ENCODE peak calls at places on chromosomes 5 and 9, in six cellular contexts. U is IMR-90, A is H9, L is H1, C is mesenchymal stem cell, T is trophoblast cell. O is an unnamed sample.

GRCh38 chr5:72363146-72363802 is 43.1 kb downstream of the PTCD2 start:
- DNase-seq in U (peak; percentile 87), A (peak; percentile 47), L (no peak), C (peak; percentile 64), T (no peak), O (no peak)

GRCh38 chr5:146722361-146722779 is 156.2 kb downstream of the PPP2R2B start:
- DNase-seq in U (peak; percentile 16), A (no peak), L (no peak), C (peak; percentile 11), T (peak; percentile 51), O (no peak)

GRCh38 chr9:131758972-131759647 is 19.2 kb upstream of the RAPGEF1 start:
- DNase-seq in U (peak; percentile 25), A (no peak), L (no peak), C (peak; percentile 24), T (no peak), O (no peak)

GRCh38 chr9:120876842-120877240 is at the start of gene PHF19:
- DNase-seq in U (no peak), A (no peak), L (no peak), C (peak; percentile 48), T (no peak), O (no peak)

GRCh38 chr5:14326035-14326909 is 183.1 kb downstream of the TRIO start:
- DNase-seq in U (no peak), A (no peak), L (no peak), C (no peak), T (peak; percentile 55), O (no peak)

GRCh38 chr9:108746864-108747263 is 108.9 kb downstream of the ACTL7B start:
- DNase-seq in U (no peak), A (no peak), L (no peak), C (no peak), T (no peak), O (no peak)

GRCh38 chr5:147619281-147619680 is 109.4 kb upstream of the DPYSL3 start:
- DNase-seq in U (no peak), A (no peak), L (no peak), C (no peak), T (no peak), O (no peak)

GRCh38 chr5:167652690-167653089 is 638.8 kb upstream of the WWC1 start:
- DNase-seq in U (peak; percentile 42), A (no peak), L (no peak), C (no peak), T (no peak), O (no peak)

GRCh38 chr9:126561582-126561981 is 52.1 kb upstream of the LMX1B start:
- DNase-seq in U (no peak), A (no peak), L (no peak), C (no peak), T (no peak), O (no peak)

GRCh38 chr5:131640043-131640856 is 5.2 kb upstream of the RAPGEF6 start:
- DNase-seq in U (peak; percentile 62), A (no peak), L (no peak), C (no peak), T (no peak), O (no peak)

GRCh38 chr9:111298831-111299603 is 31.0 kb downstream of the OR2K2 start:
- DNase-seq in U (peak; percentile 81), A (no peak), L (no peak), C (peak; percentile 78), T (no peak), O (peak; percentile 36)

GRCh38 chr5:146409081-146409671 is 38.0 kb upstream of the TCERG1 start:
- DNase-seq in U (peak; percentile 26), A (no peak), L (no peak), C (no peak), T (no peak), O (peak; percentile 9)

GRCh38 chr5:19660679-19661078 is 327.3 kb downstream of the CDH18 start:
- DNase-seq in U (no peak), A (no peak), L (no peak), C (no peak), T (no peak), O (no peak)

GRCh38 chr5:66356011-66356565 is 212.0 kb downstream of the SREK1 start:
- DNase-seq in U (peak; percentile 1), A (no peak), L (no peak), C (no peak), T (peak; percentile 12), O (no peak)

GRCh38 chr9:88991066-88992030 is at the start of gene S1PR3:
- DNase-seq in U (no peak), A (peak; percentile 82), L (peak; percentile 81), C (peak; percentile 63), T (peak; percentile 16), O (peak; percentile 72)

GRCh38 chr5:87562068-87562467 is 149.3 kb upstream of the CCNH start:
- DNase-seq in U (no peak), A (no peak), L (no peak), C (no peak), T (no peak), O (no peak)
- H4K91ac ChIP-seq in U (no peak overlapping the region), A (no peak overlapping the region), L (no peak overlapping the region), C (no peak overlapping the region), T (no peak overlapping the region), O (no peak overlapping the region)

DNA sequence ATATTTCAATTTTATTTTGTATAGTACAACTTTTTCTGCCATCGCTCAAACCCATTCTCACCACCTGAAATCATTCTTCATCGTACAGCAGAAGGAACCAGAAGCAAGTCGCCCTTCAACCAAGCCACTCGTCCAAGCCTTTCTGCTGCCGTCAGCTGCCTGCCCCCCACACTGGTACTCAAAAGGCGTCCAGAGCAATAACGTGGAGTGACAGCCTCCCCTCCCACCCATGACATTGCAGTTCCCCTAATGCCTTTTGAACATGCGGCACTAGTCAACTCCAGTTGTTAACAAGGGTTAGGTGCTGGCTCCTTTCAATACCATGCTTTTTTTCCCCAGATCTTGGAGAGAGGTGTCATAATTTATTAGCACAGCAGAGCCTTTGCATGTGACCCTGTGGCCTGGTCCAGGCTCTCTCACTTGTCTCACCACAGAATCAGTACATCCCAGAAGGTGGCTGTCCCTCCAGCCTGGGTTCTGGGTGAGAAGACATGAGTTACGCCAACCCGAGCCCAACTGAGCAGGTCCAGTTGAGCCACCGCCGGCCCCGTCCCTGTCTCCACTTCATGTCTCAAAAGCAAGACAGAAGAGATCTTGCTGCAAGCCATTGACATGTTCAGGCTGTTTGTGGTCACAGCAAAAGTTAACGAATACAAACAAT is 20.4 kb upstream of the MED10 start:
- DNase-seq in U (no peak), A (no peak), L (no peak), C (no peak), T (no peak), O (no peak)
- H3K18ac ChIP-seq in U (no peak overlapping the region), A (no peak overlapping the region), L (no peak overlapping the region), C (no peak overlapping the region), T (no peak overlapping the region), O (no peak overlapping the region)

GRCh38 chr5:17054911-17055310 is 118.8 kb upstream of the MYO10 start:
- DNase-seq in U (peak; percentile 36), A (no peak), L (no peak), C (no peak), T (no peak), O (no peak)

GRCh38 chr5:17058438-17058837 is 122.3 kb upstream of the MYO10 start:
- DNase-seq in U (peak; percentile 20), A (no peak), L (no peak), C (no peak), T (no peak), O (no peak)

GRCh38 chr5:17061973-17062470 is 125.9 kb upstream of the MYO10 start:
- DNase-seq in U (no peak), A (peak; percentile 39), L (no peak), C (no peak), T (peak; percentile 10), O (no peak)

GRCh38 chr5:17050236-17050635 is 114.1 kb upstream of the MYO10 start:
- DNase-seq in U (no peak), A (no peak), L (no peak), C (no peak), T (no peak), O (no peak)

DNA sequence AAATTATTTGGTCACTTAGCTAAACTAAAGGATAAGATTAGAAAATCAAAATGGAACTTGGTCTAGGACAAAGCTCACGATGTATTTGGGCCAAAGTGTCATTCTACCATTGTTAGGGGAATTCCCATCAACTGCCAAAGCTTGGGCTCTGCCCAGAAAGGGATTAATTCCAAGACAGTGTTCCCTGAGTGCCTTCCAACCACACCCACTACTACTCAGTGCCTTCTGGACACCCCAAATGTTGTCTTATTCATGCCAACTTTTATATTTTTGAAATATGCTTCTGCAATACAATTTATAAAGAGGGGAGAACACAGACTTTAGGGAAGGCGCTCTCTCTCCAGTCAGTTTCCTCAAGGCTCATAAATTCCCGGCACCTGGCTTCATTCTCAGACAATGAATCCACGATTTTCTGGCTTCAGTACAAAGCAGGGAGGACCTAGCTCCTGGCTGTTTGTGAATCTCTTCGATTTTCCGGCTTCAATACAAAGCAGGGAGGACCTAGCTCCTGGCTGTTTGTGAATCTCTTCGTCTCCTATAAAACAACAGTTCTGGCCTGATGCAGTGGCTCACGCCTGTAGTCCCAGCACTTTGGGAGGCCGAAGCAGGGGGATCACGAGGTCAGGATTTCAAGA is 120.1 kb upstream of the MYO10 start:
- DNase-seq in U (no peak), A (peak; percentile 34), L (no peak), C (peak; percentile 35), T (no peak), O (no peak)
- H4K91ac ChIP-seq in U (no peak overlapping the region), A (no peak overlapping the region), L (no peak overlapping the region), C (no peak overlapping the region), T (peak overlapping the region; percentile 25), O (no peak overlapping the region)

GRCh38 chr9:96782241-96782640 is 4.4 kb upstream of the ZNF510 start:
- DNase-seq in U (no peak), A (no peak), L (no peak), C (no peak), T (no peak), O (no peak)

GRCh38 chr9:96781552-96781951 is 3.7 kb upstream of the ZNF510 start:
- DNase-seq in U (no peak), A (no peak), L (no peak), C (no peak), T (no peak), O (no peak)

GRCh38 chr9:96777539-96777864 is 385 bp downstream of the ZNF510 start:
- DNase-seq in U (no peak), A (no peak), L (no peak), C (no peak), T (no peak), O (no peak)
- H3K18ac ChIP-seq in U (no peak overlapping the region), A (no peak overlapping the region), L (no peak overlapping the region), C (peak overlapping the region; percentile 99), T (no peak overlapping the region), O (peak overlapping the region; percentile 95)

GRCh38 chr5:33785571-33785970 is 106.2 kb downstream of the ADAMTS12 start:
- DNase-seq in U (no peak), A (no peak), L (no peak), C (no peak), T (no peak), O (no peak)
- H4K91ac ChIP-seq in U (no peak overlapping the region), A (no peak overlapping the region), L (no peak overlapping the region), C (no peak overlapping the region), T (no peak overlapping the region), O (no peak overlapping the region)

GRCh38 chr5:50966986-50967385 is 300.5 kb downstream of the PARP8 start:
- DNase-seq in U (no peak), A (no peak), L (no peak), C (peak; percentile 18), T (no peak), O (peak; percentile 29)

GRCh38 chr5:50967388-50968039 is 301.1 kb downstream of the PARP8 start:
- DNase-seq in U (no peak), A (peak; percentile 48), L (peak; percentile 60), C (peak; percentile 52), T (no peak), O (peak; percentile 35)

GRCh38 chr5:50962934-50963646 is 296.7 kb downstream of the PARP8 start:
- DNase-seq in U (peak; percentile 32), A (peak; percentile 82), L (peak; percentile 93), C (peak; percentile 62), T (peak; percentile 52), O (peak; percentile 81)

GRCh38 chr5:50963647-50964584 is 297.5 kb downstream of the PARP8 start:
- DNase-seq in U (no peak), A (peak; percentile 35), L (peak; percentile 45), C (peak; percentile 32), T (no peak), O (peak; percentile 36)

GRCh38 chr5:50965621-50966362 is 299.4 kb downstream of the PARP8 start:
- DNase-seq in U (no peak), A (peak; percentile 52), L (peak; percentile 59), C (no peak), T (no peak), O (peak; percentile 31)
- H3K18ac ChIP-seq in U (no peak overlapping the region), A (no peak overlapping the region), L (no peak overlapping the region), C (no peak overlapping the region), T (no peak overlapping the region), O (no peak overlapping the region)